ENCODE peak calls at places on chromosomes 11 and 22, in four cellular contexts. V is mucosa of descending colon, W is right lobe of liver, B is neural progenitor cell. J is an unnamed sample. For H3K4me1, the result is how much of the 10 kb centered on the place peaks cover.

GRCh38 chr11:117941163-117941707 is 12.0 kb upstream of the TMPRSS13 start:
- DNase-seq in V (no peak), W (peak), B (no peak), J (no peak)

GRCh38 chr22:45529097-45529496 is 26.4 kb downstream of the FBLN1 start:
- DNase-seq in V (no peak), W (no peak), B (no peak), J (no peak)

GRCh38 chr11:100830978-100831732 is 144.1 kb downstream of the ARHGAP42 start:
- DNase-seq in V (no peak), W (no peak), B (no peak), J (no peak)

GRCh38 chr11:64021742-64022067 is 14.0 kb upstream of the FLRT1 start:
- DNase-seq in V (no peak), W (no peak), B (peak), J (no peak)

GRCh38 chr11:1936781-1937615 is 10.1 kb upstream of the MRPL23 start:
- DNase-seq in V (no peak), W (peak), B (no peak), J (no peak)

GRCh38 chr22:50702821-50703725 is 30.4 kb downstream of the SHANK3 start:
- DNase-seq in V (no peak), W (peak), B (no peak), J (no peak)

GRCh38 chr11:10350341-10350740 is 45.5 kb downstream of the ADM start:
- DNase-seq in V (no peak), W (no peak), B (no peak), J (no peak)

GRCh38 chr22:27108425-27109114 is 451.2 kb downstream of the MIAT start:
- DNase-seq in V (peak), W (no peak), B (no peak), J (no peak)

GRCh38 chr11:350723-351255 is 18.5 kb upstream of the B4GALNT4 start:
- DNase-seq in V (no peak), W (no peak), B (no peak), J (peak)

GRCh38 chr11:64858467-64859401 is 14.3 kb upstream of the CDC42BPG start:
- DNase-seq in V (no peak), W (no peak), B (no peak), J (peak)

GRCh38 chr11:84714316-84714780 is 912.8 kb downstream of the DLG2 start:
- DNase-seq in V (peak), W (peak), B (peak), J (peak)
- TF ChIP-seq CTCF in V (peak), W (no peak), B (peak), J (peak)

DNA sequence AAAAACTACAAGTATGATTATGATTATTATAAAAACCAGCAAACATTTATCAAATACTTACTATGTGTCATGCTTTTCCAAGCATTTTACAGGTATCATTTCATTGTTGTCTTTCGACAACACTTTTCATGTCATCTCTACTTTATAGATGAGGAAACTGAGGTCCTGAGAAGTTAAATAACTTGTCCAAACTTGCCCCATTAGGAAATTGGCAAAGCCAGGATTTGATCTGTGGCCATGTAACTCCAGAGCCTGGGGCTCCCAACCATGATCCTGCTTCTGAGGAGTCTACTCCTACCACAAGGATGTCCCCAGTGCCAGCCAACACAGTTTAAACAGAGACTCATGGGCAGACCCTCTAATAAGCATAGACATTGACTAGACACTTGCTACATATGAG is 15.2 kb downstream of the EHF start:
- DNase-seq in V (no peak), W (no peak), B (no peak), J (no peak)
- H3K4me1 ChIP-seq in V (under half), W (under half), B (under half), J (under half)

DNA sequence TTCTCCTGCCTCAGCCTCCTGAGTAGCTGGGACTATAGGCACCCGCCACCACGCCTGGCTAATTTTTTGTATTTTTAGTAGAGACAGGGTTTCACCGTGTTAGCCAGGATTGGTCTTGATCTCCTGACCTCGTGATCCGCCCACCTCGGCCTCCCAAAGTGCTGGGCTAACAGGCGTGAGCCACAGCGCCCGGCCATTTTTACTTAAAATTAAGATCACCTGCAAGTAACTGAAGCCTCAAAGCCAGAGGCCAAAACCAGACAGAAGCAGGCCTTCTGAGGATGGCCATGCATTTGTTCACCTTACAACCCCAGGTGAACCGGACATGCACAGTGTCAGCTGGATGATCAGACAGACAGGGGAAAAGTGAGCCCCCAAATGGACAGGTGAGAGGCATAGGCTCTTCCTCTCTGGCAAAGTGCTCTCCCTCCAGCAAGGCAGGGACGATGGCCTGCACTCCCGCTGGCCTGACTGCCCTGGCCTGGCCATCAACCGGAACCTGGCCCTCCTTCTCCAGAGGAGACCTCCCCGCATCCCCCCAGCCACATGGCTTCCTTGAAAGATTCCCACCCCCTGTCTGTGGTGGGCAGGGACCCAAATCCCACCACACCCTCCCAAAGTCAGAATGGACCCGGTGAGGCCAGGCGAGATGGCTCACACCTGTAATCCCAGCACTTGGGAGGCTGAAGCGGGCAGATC is 25.9 kb downstream of the APOBEC3H start:
- DNase-seq in V (no peak), W (no peak), B (no peak), J (no peak)
- TF ChIP-seq CTCF in V (no peak), W (no peak), B (no peak), J (no peak)

GRCh38 chr11:12762696-12763324 is 88.6 kb downstream of the TEAD1 start:
- DNase-seq in V (no peak), W (no peak), B (no peak), J (no peak)

GRCh38 chr11:12761029-12761428 is 86.8 kb downstream of the TEAD1 start:
- DNase-seq in V (no peak), W (no peak), B (no peak), J (no peak)

GRCh38 chr11:12765428-12765827 is 91.2 kb downstream of the TEAD1 start:
- DNase-seq in V (peak), W (no peak), B (no peak), J (peak)

GRCh38 chr11:12764187-12764914 is 90.1 kb downstream of the TEAD1 start:
- DNase-seq in V (no peak), W (no peak), B (no peak), J (no peak)

DNA sequence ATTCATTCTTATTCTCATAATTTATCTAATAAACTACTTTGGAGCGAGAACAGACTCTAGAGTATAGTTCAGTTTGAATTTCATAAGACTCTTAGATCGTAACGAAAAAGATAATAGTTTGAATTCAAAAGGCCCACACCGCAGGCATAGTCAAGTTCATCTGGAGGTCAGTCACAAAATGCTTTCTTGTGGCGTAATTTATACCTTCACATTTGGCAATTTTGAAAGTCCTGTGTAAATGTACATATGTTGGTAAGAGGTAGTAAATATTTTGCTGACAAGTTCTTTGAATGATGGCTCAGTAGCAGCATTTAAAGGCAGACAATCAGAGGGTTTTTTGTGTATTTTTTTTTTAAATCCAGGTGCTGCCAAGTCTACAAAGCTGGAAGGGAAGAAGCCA is 88.1 kb downstream of the TEAD1 start:
- DNase-seq in V (no peak), W (no peak), B (no peak), J (no peak)
- H3K4me1 ChIP-seq in V (under half), W (under half), B (under half), J (under half)

GRCh38 chr11:108224908-108225786 is 2.3 kb downstream of the ATM start:
- DNase-seq in V (no peak), W (no peak), B (no peak), J (peak)
- TF ChIP-seq CTCF in V (no peak), W (no peak), B (no peak), J (no peak)

GRCh38 chr22:30211124-30211820 is 35.3 kb downstream of the LIF start:
- DNase-seq in V (no peak), W (no peak), B (no peak), J (no peak)
- H3K4me1 ChIP-seq in V (under half), W (under half), B (under half), J (under half)

GRCh38 chr11:62755086-62755615 is 1.2 kb upstream of the ZBTB3 start:
- DNase-seq in V (no peak), W (no peak), B (no peak), J (no peak)

GRCh38 chr11:62752994-62753735 is 795 bp downstream of the ZBTB3 start:
- DNase-seq in V (peak), W (no peak), B (no peak), J (no peak)

GRCh38 chr11:62757846-62758788 is 3.3 kb upstream of the POLR2G start:
- DNase-seq in V (no peak), W (no peak), B (no peak), J (no peak)

GRCh38 chr11:62752177-62752785 is 1.7 kb downstream of the ZBTB3 start:
- DNase-seq in V (no peak), W (no peak), B (no peak), J (no peak)

GRCh38 chr11:62753736-62754603 is at the start of gene ZBTB3:
- DNase-seq in V (peak), W (peak), B (peak), J (peak)
- TF ChIP-seq CTCF in V (no peak), W (no peak), B (no peak), J (no peak)

GRCh38 chr22:39472570-39473556 is 16.1 kb downstream of the MGAT3 start:
- DNase-seq in V (peak), W (no peak), B (no peak), J (peak)

GRCh38 chr22:39474351-39474991 is 17.7 kb downstream of the MGAT3 start:
- DNase-seq in V (peak), W (no peak), B (no peak), J (no peak)

GRCh38 chr22:39475902-39476301 is 19.1 kb downstream of the MGAT3 start:
- DNase-seq in V (no peak), W (no peak), B (peak), J (no peak)

GRCh38 chr22:39475337-39475736 is 18.5 kb downstream of the MGAT3 start:
- DNase-seq in V (no peak), W (no peak), B (no peak), J (no peak)

DNA sequence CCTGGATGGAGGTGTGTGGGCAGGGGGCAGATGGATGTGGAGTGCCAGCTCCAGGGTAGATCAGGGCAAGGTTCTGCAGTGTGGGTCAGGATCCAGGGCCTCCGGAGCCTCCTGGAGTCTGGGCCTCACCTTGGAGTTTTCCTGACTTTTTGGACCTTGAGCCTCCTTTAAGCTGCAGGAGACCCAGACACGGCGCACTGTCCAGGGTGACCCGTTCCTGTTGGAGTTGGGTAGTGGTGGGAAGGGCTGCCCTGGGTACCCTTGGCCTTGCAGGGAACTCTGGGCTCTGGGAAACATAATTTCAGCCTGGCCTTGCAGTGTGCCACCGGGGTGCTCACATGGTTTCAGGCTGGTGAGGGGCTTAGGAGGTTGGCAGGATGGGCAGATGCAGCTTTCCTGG is 17.0 kb downstream of the MGAT3 start:
- DNase-seq in V (no peak), W (no peak), B (no peak), J (no peak)
- H3K4me1 ChIP-seq in V (under half), W (under half), B (half or more), J (half or more)

GRCh38 chr11:106278391-106278790 is 200.9 kb downstream of the AASDHPPT start:
- DNase-seq in V (no peak), W (no peak), B (no peak), J (no peak)
- TF ChIP-seq CTCF in V (no peak), W (no peak), B (no peak), J (no peak)

J was measured in OCI-LY7.